ENCODE peak calls at places on chromosome 16, in four cellular contexts. One of them, this sample, is unnamed.

GRCh38 chr16:77868478-77868877 is 80.1 kb downstream of the VAT1L start:
- DNase-seq in OCI-LY7: no peak
- DNase-seq in neural progenitor cell: no peak
- DNase-seq in fibroblast of lung: no peak
- DNase-seq in this sample: no peak

GRCh38 chr16:73713301-73713700 is 583.3 kb upstream of the PSMD7 start:
- DNase-seq in fibroblast of lung: peak
- DNase-seq in neural progenitor cell: no peak
- DNase-seq in OCI-LY7: no peak
- DNase-seq in this sample: no peak

GRCh38 chr16:72291531-72291981 is 119.6 kb upstream of the PMFBP1 start:
- DNase-seq in fibroblast of lung: peak
- DNase-seq in neural progenitor cell: no peak
- DNase-seq in OCI-LY7: no peak
- DNase-seq in this sample: peak

GRCh38 chr16:87703835-87704375 is 61.9 kb downstream of the KLHDC4 start:
- DNase-seq in neural progenitor cell: no peak
- DNase-seq in OCI-LY7: no peak
- DNase-seq in fibroblast of lung: no peak
- DNase-seq in this sample: peak

GRCh38 chr16:17177242-17177967 is 293.4 kb downstream of the XYLT1 start:
- DNase-seq in OCI-LY7: no peak
- DNase-seq in neural progenitor cell: no peak
- DNase-seq in fibroblast of lung: no peak
- DNase-seq in this sample: no peak

GRCh38 chr16:52494621-52495020 is 52.3 kb downstream of the TOX3 start:
- DNase-seq in OCI-LY7: no peak
- DNase-seq in fibroblast of lung: peak
- DNase-seq in neural progenitor cell: no peak
- DNase-seq in this sample: no peak

GRCh38 chr16:25258856-25259179 is 1.2 kb upstream of the ZKSCAN2 start:
- DNase-seq in fibroblast of lung: no peak
- DNase-seq in OCI-LY7: peak
- DNase-seq in neural progenitor cell: no peak
- DNase-seq in this sample: no peak

GRCh38 chr16:73878616-73879015 is 418.0 kb upstream of the PSMD7 start:
- DNase-seq in neural progenitor cell: peak
- DNase-seq in OCI-LY7: peak
- DNase-seq in fibroblast of lung: peak
- DNase-seq in this sample: no peak

GRCh38 chr16:3774156-3774767 is 56.9 kb upstream of the TRAP1 start:
- DNase-seq in neural progenitor cell: no peak
- DNase-seq in fibroblast of lung: peak
- DNase-seq in OCI-LY7: no peak
- DNase-seq in this sample: no peak

GRCh38 chr16:76756951-76757350 is 434.0 kb upstream of the MON1B start:
- DNase-seq in OCI-LY7: no peak
- DNase-seq in neural progenitor cell: no peak
- DNase-seq in fibroblast of lung: no peak
- DNase-seq in this sample: no peak

GRCh38 chr16:14186954-14187306 is 115.8 kb downstream of the MRTFB start:
- DNase-seq in neural progenitor cell: no peak
- DNase-seq in OCI-LY7: no peak
- DNase-seq in fibroblast of lung: no peak
- DNase-seq in this sample: peak

GRCh38 chr16:71297252-71297651 is 8.1 kb upstream of the CMTR2 start:
- DNase-seq in neural progenitor cell: no peak
- DNase-seq in OCI-LY7: no peak
- DNase-seq in fibroblast of lung: no peak
- DNase-seq in this sample: no peak

GRCh38 chr16:71526111-71526998 is at the start of gene CHST4:
- DNase-seq in neural progenitor cell: peak
- DNase-seq in fibroblast of lung: peak
- DNase-seq in OCI-LY7: peak
- DNase-seq in this sample: peak

GRCh38 chr16:67883872-67884261 is 818 bp upstream of the NRN1L start:
- DNase-seq in fibroblast of lung: peak
- DNase-seq in neural progenitor cell: peak
- DNase-seq in OCI-LY7: peak
- DNase-seq in this sample: peak

GRCh38 chr16:70496513-70496912 is 26.8 kb downstream of the COG4 start:
- DNase-seq in neural progenitor cell: no peak
- DNase-seq in OCI-LY7: no peak
- DNase-seq in fibroblast of lung: no peak
- DNase-seq in this sample: no peak

GRCh38 chr16:66858740-66859396 is 14.7 kb downstream of the CA7 start:
- DNase-seq in OCI-LY7: no peak
- DNase-seq in fibroblast of lung: peak
- DNase-seq in neural progenitor cell: no peak
- DNase-seq in this sample: peak

GRCh38 chr16:29170393-29171239 is 185.8 kb downstream of the LAT start:
- DNase-seq in OCI-LY7: no peak
- DNase-seq in neural progenitor cell: no peak
- DNase-seq in fibroblast of lung: peak
- DNase-seq in this sample: no peak

GRCh38 chr16:66832661-66833305 is 2.0 kb upstream of the NAE1 start:
- DNase-seq in fibroblast of lung: peak
- DNase-seq in neural progenitor cell: no peak
- DNase-seq in OCI-LY7: no peak
- DNase-seq in this sample: no peak

GRCh38 chr16:57489229-57489628 is 2.9 kb upstream of the DOK4 start:
- DNase-seq in neural progenitor cell: no peak
- DNase-seq in fibroblast of lung: no peak
- DNase-seq in OCI-LY7: no peak
- DNase-seq in this sample: no peak

GRCh38 chr16:62036807-62037135 is 533 bp upstream of the CDH8 start:
- DNase-seq in neural progenitor cell: peak
- DNase-seq in OCI-LY7: no peak
- DNase-seq in fibroblast of lung: no peak
- DNase-seq in this sample: peak

GRCh38 chr16:81551141-81551808 is 106.7 kb downstream of the CMIP start:
- DNase-seq in neural progenitor cell: no peak
- DNase-seq in OCI-LY7: no peak
- DNase-seq in fibroblast of lung: no peak
- DNase-seq in this sample: peak

GRCh38 chr16:48687421-48688038 is 77.5 kb upstream of the N4BP1 start:
- DNase-seq in fibroblast of lung: peak
- DNase-seq in OCI-LY7: peak
- DNase-seq in neural progenitor cell: peak
- DNase-seq in this sample: peak

GRCh38 chr16:50680907-50681885 is at the start of gene SNX20:
- DNase-seq in neural progenitor cell: no peak
- DNase-seq in OCI-LY7: peak
- DNase-seq in fibroblast of lung: no peak
- DNase-seq in this sample: peak

GRCh38 chr16:66483689-66484452 is 56.8 kb downstream of the BEAN1 start:
- DNase-seq in OCI-LY7: peak
- DNase-seq in neural progenitor cell: peak
- DNase-seq in fibroblast of lung: peak
- DNase-seq in this sample: peak

GRCh38 chr16:85767569-85767968 is 16.7 kb upstream of the C16orf74 start:
- DNase-seq in OCI-LY7: no peak
- DNase-seq in neural progenitor cell: no peak
- DNase-seq in fibroblast of lung: peak
- DNase-seq in this sample: peak

GRCh38 chr16:85148959-85149358 is 36.7 kb upstream of the CIBAR2 start:
- DNase-seq in OCI-LY7: no peak
- DNase-seq in neural progenitor cell: no peak
- DNase-seq in fibroblast of lung: no peak
- DNase-seq in this sample: peak

GRCh38 chr16:78444-79145 is 570 bp downstream of the MPG start:
- DNase-seq in OCI-LY7: peak
- DNase-seq in fibroblast of lung: peak
- DNase-seq in neural progenitor cell: no peak
- DNase-seq in this sample: peak

GRCh38 chr16:84228321-84228838 is 11.4 kb downstream of the KCNG4 start:
- DNase-seq in neural progenitor cell: peak
- DNase-seq in fibroblast of lung: peak
- DNase-seq in OCI-LY7: no peak
- DNase-seq in this sample: peak

GRCh38 chr16:79814124-79814523 is 213.6 kb upstream of the MAF start:
- DNase-seq in OCI-LY7: no peak
- DNase-seq in neural progenitor cell: no peak
- DNase-seq in fibroblast of lung: no peak
- DNase-seq in this sample: no peak

GRCh38 chr16:78895661-78896060 is 704.9 kb downstream of the MAF start:
- DNase-seq in fibroblast of lung: no peak
- DNase-seq in neural progenitor cell: no peak
- DNase-seq in OCI-LY7: no peak
- DNase-seq in this sample: no peak

GRCh38 chr16:15621456-15621855 is 21.5 kb downstream of the MARF1 start:
- DNase-seq in neural progenitor cell: no peak
- DNase-seq in fibroblast of lung: no peak
- DNase-seq in OCI-LY7: no peak
- DNase-seq in this sample: no peak

DNA sequence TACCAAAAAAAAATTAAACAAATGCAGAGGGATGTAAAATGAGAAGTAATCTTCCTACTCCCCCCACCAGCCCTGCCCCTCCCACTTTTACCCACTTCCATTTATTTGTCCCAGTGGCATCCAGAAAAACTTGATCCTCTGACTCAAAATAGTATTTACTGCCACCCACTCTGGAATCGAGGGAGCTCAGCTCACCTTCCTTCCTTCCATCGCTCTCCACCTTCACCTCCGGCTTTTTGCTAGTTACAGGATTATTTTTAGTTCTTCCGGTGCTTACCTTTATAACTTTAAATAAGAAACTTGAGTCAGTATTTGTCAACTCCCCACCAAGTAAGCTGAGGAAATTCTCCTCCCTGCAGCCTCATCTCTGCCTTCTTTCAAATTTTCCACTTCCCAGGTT is 94.9 kb downstream of the AMFR start:
- DNase-seq in OCI-LY7: no peak
- DNase-seq in neural progenitor cell: no peak
- DNase-seq in fibroblast of lung: no peak
- DNase-seq in this sample: no peak
- H2AFZ ChIP-seq in OCI-LY7: peak
- H2AFZ ChIP-seq in neural progenitor cell: no peak
- H2AFZ ChIP-seq in fibroblast of lung: no peak
- H2AFZ ChIP-seq in this sample: no peak

GRCh38 chr16:88784856-88785105 is 239 bp downstream of the PIEZO1 start:
- DNase-seq in OCI-LY7: no peak
- DNase-seq in neural progenitor cell: no peak
- DNase-seq in fibroblast of lung: no peak
- DNase-seq in this sample: no peak
- H2AFZ ChIP-seq in OCI-LY7: no peak
- H2AFZ ChIP-seq in neural progenitor cell: peak
- H2AFZ ChIP-seq in fibroblast of lung: no peak
- H2AFZ ChIP-seq in this sample: no peak

GRCh38 chr16:31010943-31011342 is 505 bp upstream of the STX1B start:
- DNase-seq in neural progenitor cell: no peak
- DNase-seq in fibroblast of lung: no peak
- DNase-seq in OCI-LY7: no peak
- DNase-seq in this sample: peak
- H2AFZ ChIP-seq in neural progenitor cell: peak
- H2AFZ ChIP-seq in fibroblast of lung: peak
- H2AFZ ChIP-seq in OCI-LY7: no peak
- H2AFZ ChIP-seq in this sample: peak

DNA sequence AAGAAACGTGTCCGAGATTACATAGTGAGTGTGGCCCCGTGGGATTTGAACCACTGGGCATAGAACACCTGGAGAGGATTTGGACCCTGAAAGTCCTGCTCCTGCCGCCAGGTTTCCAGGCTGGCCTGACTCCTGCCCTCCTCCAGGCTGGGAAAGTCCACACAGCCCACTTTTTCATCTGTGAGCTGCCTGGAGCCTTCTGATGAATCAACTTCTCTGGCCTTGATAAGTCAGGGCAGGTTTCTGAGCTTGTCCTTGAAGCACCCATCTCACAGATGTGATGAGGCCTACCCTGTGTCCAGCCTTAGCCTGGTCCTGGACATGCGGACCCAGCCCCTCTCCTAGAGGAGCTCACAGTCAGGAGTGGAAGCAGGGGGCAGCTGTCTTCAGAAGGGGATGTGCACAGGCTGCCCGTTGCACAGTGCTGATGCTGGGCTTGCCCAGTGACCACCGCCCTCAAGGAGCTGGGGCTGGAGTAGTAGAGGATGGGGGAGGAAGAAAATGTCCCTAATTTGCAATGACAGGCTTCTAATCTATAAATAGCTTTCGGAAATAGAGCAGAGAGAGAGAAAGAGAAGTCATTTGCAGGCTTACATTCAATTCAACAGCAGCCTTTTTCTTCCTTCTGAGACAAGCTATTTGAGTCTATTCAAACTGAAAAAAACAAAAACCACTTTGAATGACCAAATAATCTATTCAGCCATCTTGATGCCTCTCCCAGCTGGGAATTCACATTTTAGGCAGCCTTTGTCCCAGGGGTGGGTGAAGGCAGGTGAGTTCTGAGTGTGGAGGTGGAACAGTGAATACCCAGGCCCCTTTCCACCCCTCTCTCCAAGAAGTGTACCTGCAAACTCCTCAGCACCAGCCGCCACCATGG is 73.5 kb upstream of the DNAJA2 start:
- DNase-seq in OCI-LY7: no peak
- DNase-seq in neural progenitor cell: no peak
- DNase-seq in fibroblast of lung: no peak
- DNase-seq in this sample: peak
- H2AFZ ChIP-seq in OCI-LY7: peak
- H2AFZ ChIP-seq in neural progenitor cell: peak
- H2AFZ ChIP-seq in fibroblast of lung: no peak
- H2AFZ ChIP-seq in this sample: no peak

This sample was measured in osteoblast.